ENCODE peak calls at places on chromosomes 12 and 14, in ten cellular contexts. E is HFF-Myc, N is Panc1, R is progenitor cell of endocrine pancreas, Z is fibroblast of lung, H is omental fat pad, P is OCI-LY7, D is astrocyte of the spinal cord, M is WTC11, X is tibial nerve. A is an unnamed sample.
A peak's percentile ranks its signal among the peaks of the same experiment; 100 is the strongest.

GRCh38 chr14:78608998-78609787 is 439.0 kb downstream of the NRXN3 start:
- DNase-seq in E (no peak), N (no peak), R (no peak), Z (no peak), H (no peak), P (no peak), D (no peak), M (no peak), X (no peak), A (no peak)

GRCh38 chr12:121600702-121601336 is 20.0 kb upstream of the KDM2B start:
- DNase-seq in E (no peak), N (no peak), R (no peak), Z (no peak), H (no peak), P (no peak), D (no peak), M (no peak), X (no peak), A (no peak)

GRCh38 chr14:77589099-77589498 is 27.3 kb downstream of the SPTLC2 start:
- DNase-seq in E (no peak), N (no peak), R (no peak), Z (no peak), H (no peak), P (peak; percentile 55), D (no peak), M (no peak), X (no peak), A (no peak)

GRCh38 chr12:47742253-47742825 is 16.3 kb downstream of the RAPGEF3 start:
- DNase-seq in E (no peak), N (peak; percentile 65), R (peak; percentile 39), Z (peak; percentile 30), H (peak; percentile 80), P (peak; percentile 67), D (peak; percentile 25), M (peak; percentile 88), X (no peak), A (no peak)

GRCh38 chr12:67592228-67593011 is 56.1 kb upstream of the DYRK2 start:
- DNase-seq in E (peak; percentile 25), N (no peak), R (no peak), Z (peak; percentile 74), H (no peak), P (no peak), D (peak; percentile 67), M (no peak), X (no peak), A (peak; percentile 79)

GRCh38 chr12:68317047-68317667 is 15.0 kb downstream of the MDM1 start:
- DNase-seq in E (no peak), N (no peak), R (no peak), Z (peak; percentile 80), H (no peak), P (peak; percentile 72), D (peak; percentile 70), M (no peak), X (no peak), A (peak; percentile 41)

GRCh38 chr12:11623382-11623781 is 26.1 kb upstream of the ETV6 start:
- DNase-seq in E (no peak), N (no peak), R (no peak), Z (no peak), H (no peak), P (no peak), D (no peak), M (no peak), X (no peak), A (no peak)

GRCh38 chr12:55642275-55643068 is 5.8 kb downstream of the OR10P1 start:
- DNase-seq in E (no peak), N (no peak), R (no peak), Z (no peak), H (no peak), P (peak; percentile 52), D (no peak), M (no peak), X (no peak), A (no peak)

GRCh38 chr12:15756822-15757221 is 32.4 kb downstream of the EPS8 start:
- DNase-seq in E (no peak), N (no peak), R (no peak), Z (peak; percentile 39), H (no peak), P (no peak), D (no peak), M (no peak), X (no peak), A (no peak)

GRCh38 chr12:78004451-78005093 is 173.9 kb downstream of the NAV3 start:
- DNase-seq in E (no peak), N (no peak), R (no peak), Z (peak; percentile 14), H (no peak), P (no peak), D (no peak), M (no peak), X (no peak), A (no peak)

GRCh38 chr14:105440992-105441391 is 21.4 kb downstream of the MTA1 start:
- DNase-seq in E (no peak), N (no peak), R (no peak), Z (no peak), H (no peak), P (no peak), D (no peak), M (no peak), X (no peak), A (no peak)

GRCh38 chr14:105439179-105439578 is 19.6 kb downstream of the MTA1 start:
- DNase-seq in E (no peak), N (no peak), R (no peak), Z (no peak), H (no peak), P (no peak), D (no peak), M (no peak), X (no peak), A (no peak)

GRCh38 chr14:105437723-105438500 is 18.3 kb downstream of the MTA1 start:
- DNase-seq in E (no peak), N (no peak), R (no peak), Z (no peak), H (no peak), P (no peak), D (no peak), M (no peak), X (no peak), A (no peak)

GRCh38 chr14:105440554-105440900 is 20.9 kb downstream of the MTA1 start:
- DNase-seq in E (no peak), N (no peak), R (no peak), Z (no peak), H (no peak), P (no peak), D (no peak), M (no peak), X (no peak), A (no peak)

GRCh38 chr14:105439710-105440553 is 20.3 kb downstream of the MTA1 start:
- DNase-seq in E (no peak), N (no peak), R (no peak), Z (no peak), H (no peak), P (no peak), D (no peak), M (no peak), X (no peak), A (no peak)
- TF ChIP-seq CTCF in E (no peak), N (no peak), R (no peak), Z (no peak), H (no peak), P (no peak), D (no peak), M (no peak), X (no peak), A (peak; percentile 12)

DNA sequence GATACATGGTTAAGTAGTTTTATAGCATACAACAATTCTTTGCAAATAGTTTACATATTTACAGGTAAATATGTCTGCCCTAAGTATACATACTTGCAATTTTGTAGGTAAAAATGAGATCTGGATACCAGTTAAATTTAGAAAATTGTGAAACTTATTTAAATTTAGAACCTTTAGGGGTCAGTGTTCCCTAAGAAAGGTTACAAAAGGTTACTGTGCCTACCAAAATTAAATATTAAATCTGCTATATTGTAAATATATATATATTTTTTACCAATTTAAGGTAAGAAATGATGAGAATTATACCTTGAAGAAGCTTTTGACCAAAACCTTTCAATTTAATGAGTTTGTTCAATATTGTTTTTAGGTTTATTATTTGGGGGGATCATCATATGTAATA is 54.0 kb downstream of the MIPOL1 start:
- DNase-seq in E (no peak), N (no peak), R (no peak), Z (peak; percentile 13), H (no peak), P (no peak), D (no peak), M (no peak), X (no peak), A (no peak)
- TF ChIP-seq CTCF in E (no peak), N (no peak), R (peak; percentile 56), Z (no peak), H (no peak), P (peak; percentile 15), D (no peak), M (no peak), X (no peak), A (no peak)

GRCh38 chr12:96501139-96501741 is 11.9 kb downstream of the CFAP54 start:
- DNase-seq in E (peak; percentile 65), N (no peak), R (no peak), Z (peak; percentile 68), H (no peak), P (peak; percentile 66), D (peak; percentile 76), M (no peak), X (no peak), A (no peak)

GRCh38 chr12:96501908-96502307 is 12.5 kb downstream of the CFAP54 start:
- DNase-seq in E (no peak), N (no peak), R (no peak), Z (no peak), H (no peak), P (no peak), D (no peak), M (no peak), X (no peak), A (no peak)

GRCh38 chr12:96502477-96502876 is 13.1 kb downstream of the CFAP54 start:
- DNase-seq in E (no peak), N (no peak), R (no peak), Z (no peak), H (no peak), P (no peak), D (no peak), M (no peak), X (no peak), A (no peak)

GRCh38 chr12:96502949-96503532 is 13.7 kb downstream of the CFAP54 start:
- DNase-seq in E (no peak), N (no peak), R (no peak), Z (no peak), H (no peak), P (no peak), D (no peak), M (no peak), X (no peak), A (no peak)

DNA sequence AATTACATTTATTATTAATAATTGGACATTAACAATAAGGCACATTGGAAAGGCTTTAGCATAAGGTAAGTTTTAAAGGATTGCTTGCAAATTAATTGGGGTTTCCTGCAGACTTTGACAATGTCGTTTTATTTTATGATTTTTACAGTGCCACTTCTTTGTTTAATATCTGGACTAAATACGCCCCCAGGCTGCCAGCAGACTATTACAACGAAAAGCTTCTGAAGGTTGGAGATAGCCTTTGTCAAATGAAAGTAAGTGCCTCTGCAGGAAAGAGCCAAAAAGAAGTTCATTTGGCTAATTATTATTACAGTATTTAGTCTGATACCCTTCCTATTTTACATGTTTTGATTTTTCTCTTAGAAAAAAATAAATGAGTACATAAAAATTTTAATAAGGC is 11.3 kb downstream of the CFAP54 start:
- DNase-seq in E (no peak), N (no peak), R (no peak), Z (peak; percentile 71), H (no peak), P (peak; percentile 34), D (peak; percentile 58), M (no peak), X (no peak), A (no peak)
- TF ChIP-seq CTCF in E (peak; percentile 9), N (no peak), R (no peak), Z (no peak), H (no peak), P (peak; percentile 74), D (peak; percentile 38), M (no peak), X (no peak), A (peak; percentile 28)

GRCh38 chr12:14239350-14239934 is 126.0 kb upstream of the ATF7IP start:
- DNase-seq in E (no peak), N (no peak), R (no peak), Z (peak; percentile 49), H (no peak), P (peak; percentile 75), D (peak; percentile 24), M (peak; percentile 34), X (no peak), A (no peak)
- TF ChIP-seq CTCF in E (no peak), N (peak; percentile 26), R (peak; percentile 9), Z (no peak), H (no peak), P (peak; percentile 60), D (no peak), M (no peak), X (no peak), A (peak; percentile 28)

A was measured in astrocyte of the cerebellum.